ENCODE peak calls at places on chromosomes 1 and 21, in ten cellular contexts. C is fibroblast of the aortic adventitia; D is mucosa of gallbladder; U is activated effector memory CD4-positive, alpha-beta T cell treated with anti-CD3 and anti-CD28 coated beads, Interleukin-2, amount 50 U/mL, for 16 hours; L is retinal pigment epithelial cell; Q is mammary epithelial cell; N is astrocyte of the cerebellum; F is A549; K is HCEC 1CT; I is iPS-NIHi11. M is an unnamed sample.

GRCh38 chr1:17194981-17195528 is 9.9 kb upstream of the PADI1 start:
- DNase-seq in C (no peak), D (no peak), U (no peak), L (no peak), Q (no peak), N (no peak), F (no peak), K (no peak), I (peak), M (no peak)

GRCh38 chr21:29146726-29147125 is 16.3 kb downstream of the MAP3K7CL start:
- DNase-seq in C (no peak), D (no peak), U (no peak), L (no peak), Q (no peak), N (no peak), F (no peak), K (no peak), I (no peak), M (no peak)

GRCh38 chr1:28648493-28649238 is at the start of gene RNU11:
- DNase-seq in C (peak), D (peak), U (peak), L (peak), Q (peak), N (peak), F (peak), K (peak), I (peak), M (peak)

GRCh38 chr21:17334478-17334877 is 178.4 kb upstream of the CXADR start:
- DNase-seq in C (no peak), D (no peak), U (no peak), L (no peak), Q (no peak), N (no peak), F (no peak), K (no peak), I (no peak), M (no peak)

GRCh38 chr1:66730462-66730861 is 21.8 kb upstream of the DYNLT5 start:
- DNase-seq in C (no peak), D (no peak), U (no peak), L (no peak), Q (no peak), N (no peak), F (no peak), K (no peak), I (no peak), M (no peak)

GRCh38 chr1:2617981-2618470 is 14.8 kb downstream of the MMEL1 start:
- DNase-seq in C (no peak), D (no peak), U (no peak), L (no peak), Q (no peak), N (no peak), F (no peak), K (no peak), I (no peak), M (no peak)

GRCh38 chr21:43192501-43193081 is 23.8 kb downstream of the CRYAA start:
- DNase-seq in C (no peak), D (no peak), U (peak), L (no peak), Q (no peak), N (no peak), F (no peak), K (no peak), I (no peak), M (no peak)

GRCh38 chr1:65001238-65001792 is 35.0 kb upstream of the JAK1 start:
- DNase-seq in C (peak), D (peak), U (peak), L (no peak), Q (no peak), N (no peak), F (no peak), K (no peak), I (peak), M (no peak)

GRCh38 chr1:82819234-82819633 is 1018.5 kb downstream of the ADGRL2 start:
- DNase-seq in C (no peak), D (no peak), U (no peak), L (no peak), Q (no peak), N (no peak), F (no peak), K (no peak), I (no peak), M (no peak)

GRCh38 chr1:2174348-2175054 is 20.1 kb downstream of the FAAP20 start:
- DNase-seq in C (peak), D (no peak), U (peak), L (no peak), Q (peak), N (peak), F (peak), K (peak), I (peak), M (peak)

GRCh38 chr1:103514920-103515503 is 10.5 kb upstream of the RNPC3 start:
- DNase-seq in C (peak), D (peak), U (no peak), L (no peak), Q (peak), N (peak), F (peak), K (peak), I (peak), M (peak)

GRCh38 chr1:233790662-233791371 is 113.7 kb upstream of the SLC35F3 start:
- DNase-seq in C (peak), D (peak), U (peak), L (peak), Q (peak), N (peak), F (peak), K (peak), I (peak), M (peak)

GRCh38 chr1:162922196-162922595 is 61.2 kb upstream of the CCDC190 start:
- DNase-seq in C (peak), D (no peak), U (no peak), L (no peak), Q (no peak), N (no peak), F (no peak), K (no peak), I (no peak), M (no peak)

GRCh38 chr1:110463695-110464094 is 12.7 kb downstream of the PROK1 start:
- DNase-seq in C (no peak), D (no peak), U (no peak), L (peak), Q (peak), N (no peak), F (no peak), K (peak), I (no peak), M (no peak)

GRCh38 chr1:5423109-5423508 is 569.1 kb downstream of the NPHP4 start:
- DNase-seq in C (no peak), D (no peak), U (peak), L (no peak), Q (no peak), N (no peak), F (no peak), K (no peak), I (peak), M (no peak)

GRCh38 chr1:71561206-71561605 is 480.4 kb upstream of the ZRANB2 start:
- DNase-seq in C (peak), D (no peak), U (no peak), L (no peak), Q (no peak), N (no peak), F (no peak), K (peak), I (no peak), M (no peak)

GRCh38 chr21:44003307-44003966 is 8.7 kb upstream of the TRAPPC10 start:
- DNase-seq in C (no peak), D (no peak), U (no peak), L (no peak), Q (no peak), N (no peak), F (no peak), K (no peak), I (no peak), M (no peak)

GRCh38 chr1:184649500-184649899 is 105.2 kb downstream of the EDEM3 start:
- DNase-seq in C (peak), D (no peak), U (no peak), L (no peak), Q (no peak), N (no peak), F (no peak), K (no peak), I (no peak), M (no peak)

GRCh38 chr1:40313958-40314720 is 2.9 kb downstream of the COL9A2 start:
- DNase-seq in C (no peak), D (no peak), U (no peak), L (no peak), Q (no peak), N (no peak), F (no peak), K (no peak), I (no peak), M (no peak)

GRCh38 chr1:64042331-64043100 is 160.9 kb upstream of the UBE2U start:
- DNase-seq in C (peak), D (no peak), U (no peak), L (peak), Q (peak), N (peak), F (no peak), K (peak), I (no peak), M (peak)

GRCh38 chr1:246001142-246001812 is 505.8 kb downstream of the SMYD3 start:
- DNase-seq in C (peak), D (no peak), U (no peak), L (no peak), Q (peak), N (peak), F (no peak), K (peak), I (no peak), M (no peak)

GRCh38 chr1:229756666-229757065 is 130.6 kb downstream of the URB2 start:
- DNase-seq in C (peak), D (no peak), U (no peak), L (peak), Q (peak), N (peak), F (no peak), K (peak), I (peak), M (no peak)

GRCh38 chr1:247681288-247681897 is 1.9 kb upstream of the OR13G1 start:
- DNase-seq in C (peak), D (peak), U (peak), L (peak), Q (peak), N (peak), F (peak), K (peak), I (peak), M (peak)

GRCh38 chr21:28336299-28336698 is 656.4 kb downstream of the LTN1 start:
- DNase-seq in C (peak), D (peak), U (no peak), L (peak), Q (peak), N (peak), F (no peak), K (peak), I (peak), M (peak)

GRCh38 chr1:93446837-93447451 is 974 bp upstream of the FNBP1L start:
- DNase-seq in C (no peak), D (peak), U (no peak), L (no peak), Q (peak), N (no peak), F (peak), K (no peak), I (no peak), M (peak)

GRCh38 chr1:39214021-39214713 is 9.7 kb downstream of the MACF1 start:
- DNase-seq in C (peak), D (no peak), U (no peak), L (peak), Q (peak), N (no peak), F (no peak), K (no peak), I (peak), M (no peak)

GRCh38 chr1:53729536-53730485 is 9.2 kb downstream of the GLIS1 start:
- DNase-seq in C (no peak), D (no peak), U (no peak), L (no peak), Q (no peak), N (no peak), F (no peak), K (no peak), I (no peak), M (no peak)

M was measured in small intestine.